ENCODE peak calls at places on chromosomes 12 and 14, in eight cellular contexts. One of them, this sample, is unnamed. For H3K4me1 and H3K36me3, the result is how much of the 10 kb centered on the place peaks cover.

GRCh38 chr14:92649934-92650545 is 98.4 kb downstream of the LGMN start:
- DNase-seq in psoas muscle: peak
- DNase-seq in left ventricle myocardium inferior: peak
- DNase-seq in SJSA1: no peak
- DNase-seq in hepatocyte: no peak
- DNase-seq in GM23248: peak
- DNase-seq in effector memory CD4-positive, alpha-beta T cell: no peak
- DNase-seq in cardiac muscle cell: no peak
- DNase-seq in this sample: peak

GRCh38 chr12:64187794-64188193 is 34.3 kb downstream of the KICS2 start:
- DNase-seq in GM23248: no peak
- DNase-seq in psoas muscle: no peak
- DNase-seq in SJSA1: peak
- DNase-seq in left ventricle myocardium inferior: no peak
- DNase-seq in effector memory CD4-positive, alpha-beta T cell: no peak
- DNase-seq in cardiac muscle cell: no peak
- DNase-seq in hepatocyte: no peak
- DNase-seq in this sample: no peak

GRCh38 chr12:108239378-108239777 is 99.7 kb downstream of the CMKLR1 start:
- DNase-seq in GM23248: no peak
- DNase-seq in psoas muscle: no peak
- DNase-seq in left ventricle myocardium inferior: no peak
- DNase-seq in cardiac muscle cell: no peak
- DNase-seq in hepatocyte: no peak
- DNase-seq in effector memory CD4-positive, alpha-beta T cell: no peak
- DNase-seq in SJSA1: no peak
- DNase-seq in this sample: no peak

GRCh38 chr14:78253986-78254385 is 83.8 kb downstream of the NRXN3 start:
- DNase-seq in left ventricle myocardium inferior: no peak
- DNase-seq in hepatocyte: no peak
- DNase-seq in GM23248: peak
- DNase-seq in psoas muscle: no peak
- DNase-seq in effector memory CD4-positive, alpha-beta T cell: no peak
- DNase-seq in cardiac muscle cell: no peak
- DNase-seq in SJSA1: peak
- DNase-seq in this sample: no peak

GRCh38 chr14:99024926-99025325 is 247.1 kb downstream of the BCL11B start:
- DNase-seq in left ventricle myocardium inferior: no peak
- DNase-seq in hepatocyte: no peak
- DNase-seq in cardiac muscle cell: no peak
- DNase-seq in SJSA1: no peak
- DNase-seq in GM23248: no peak
- DNase-seq in effector memory CD4-positive, alpha-beta T cell: no peak
- DNase-seq in psoas muscle: no peak
- DNase-seq in this sample: no peak

GRCh38 chr14:95157987-95158712 is 821 bp upstream of the DICER1 start:
- DNase-seq in hepatocyte: no peak
- DNase-seq in SJSA1: no peak
- DNase-seq in effector memory CD4-positive, alpha-beta T cell: no peak
- DNase-seq in GM23248: peak
- DNase-seq in cardiac muscle cell: no peak
- DNase-seq in psoas muscle: no peak
- DNase-seq in left ventricle myocardium inferior: no peak
- DNase-seq in this sample: peak

GRCh38 chr14:104688755-104689619 is at the start of gene INF2:
- DNase-seq in hepatocyte: peak
- DNase-seq in psoas muscle: peak
- DNase-seq in left ventricle myocardium inferior: peak
- DNase-seq in GM23248: peak
- DNase-seq in SJSA1: peak
- DNase-seq in effector memory CD4-positive, alpha-beta T cell: no peak
- DNase-seq in cardiac muscle cell: peak
- DNase-seq in this sample: peak

GRCh38 chr14:99393059-99393655 is 87.5 kb downstream of the SETD3 start:
- DNase-seq in cardiac muscle cell: peak
- DNase-seq in effector memory CD4-positive, alpha-beta T cell: no peak
- DNase-seq in SJSA1: peak
- DNase-seq in GM23248: peak
- DNase-seq in psoas muscle: no peak
- DNase-seq in hepatocyte: peak
- DNase-seq in left ventricle myocardium inferior: no peak
- DNase-seq in this sample: no peak

GRCh38 chr12:104578453-104578852 is 121.7 kb downstream of the CHST11 start:
- DNase-seq in left ventricle myocardium inferior: no peak
- DNase-seq in GM23248: peak
- DNase-seq in SJSA1: peak
- DNase-seq in cardiac muscle cell: no peak
- DNase-seq in effector memory CD4-positive, alpha-beta T cell: no peak
- DNase-seq in psoas muscle: no peak
- DNase-seq in hepatocyte: no peak
- DNase-seq in this sample: no peak

GRCh38 chr12:104576980-104577925 is 120.5 kb downstream of the CHST11 start:
- DNase-seq in psoas muscle: no peak
- DNase-seq in cardiac muscle cell: no peak
- DNase-seq in SJSA1: no peak
- DNase-seq in GM23248: peak
- DNase-seq in hepatocyte: no peak
- DNase-seq in effector memory CD4-positive, alpha-beta T cell: no peak
- DNase-seq in left ventricle myocardium inferior: no peak
- DNase-seq in this sample: no peak

GRCh38 chr12:104581000-104581570 is 124.3 kb downstream of the CHST11 start:
- DNase-seq in GM23248: no peak
- DNase-seq in cardiac muscle cell: no peak
- DNase-seq in left ventricle myocardium inferior: no peak
- DNase-seq in effector memory CD4-positive, alpha-beta T cell: no peak
- DNase-seq in hepatocyte: no peak
- DNase-seq in SJSA1: no peak
- DNase-seq in psoas muscle: no peak
- DNase-seq in this sample: no peak

GRCh38 chr12:104582739-104583138 is 126.0 kb downstream of the CHST11 start:
- DNase-seq in cardiac muscle cell: no peak
- DNase-seq in SJSA1: no peak
- DNase-seq in hepatocyte: no peak
- DNase-seq in effector memory CD4-positive, alpha-beta T cell: no peak
- DNase-seq in GM23248: no peak
- DNase-seq in psoas muscle: no peak
- DNase-seq in left ventricle myocardium inferior: no peak
- DNase-seq in this sample: no peak

GRCh38 chr12:104579716-104580495 is 123.2 kb downstream of the CHST11 start:
- DNase-seq in hepatocyte: no peak
- DNase-seq in GM23248: peak
- DNase-seq in cardiac muscle cell: no peak
- DNase-seq in psoas muscle: no peak
- DNase-seq in left ventricle myocardium inferior: no peak
- DNase-seq in SJSA1: no peak
- DNase-seq in effector memory CD4-positive, alpha-beta T cell: no peak
- DNase-seq in this sample: no peak
- H3K4me1 ChIP-seq in hepatocyte: under half
- H3K4me1 ChIP-seq in GM23248: under half
- H3K4me1 ChIP-seq in cardiac muscle cell: under half
- H3K4me1 ChIP-seq in psoas muscle: under half
- H3K4me1 ChIP-seq in left ventricle myocardium inferior: under half
- H3K4me1 ChIP-seq in SJSA1: under half
- H3K4me1 ChIP-seq in effector memory CD4-positive, alpha-beta T cell: under half
- H3K4me1 ChIP-seq in this sample: under half

GRCh38 chr12:124370384-124370783 is 75.5 kb downstream of the RFLNA start:
- DNase-seq in effector memory CD4-positive, alpha-beta T cell: no peak
- DNase-seq in GM23248: no peak
- DNase-seq in cardiac muscle cell: no peak
- DNase-seq in psoas muscle: no peak
- DNase-seq in left ventricle myocardium inferior: no peak
- DNase-seq in hepatocyte: no peak
- DNase-seq in SJSA1: no peak
- DNase-seq in this sample: no peak

GRCh38 chr12:124370851-124371250 is 76.0 kb downstream of the RFLNA start:
- DNase-seq in SJSA1: no peak
- DNase-seq in hepatocyte: no peak
- DNase-seq in GM23248: no peak
- DNase-seq in effector memory CD4-positive, alpha-beta T cell: no peak
- DNase-seq in left ventricle myocardium inferior: no peak
- DNase-seq in cardiac muscle cell: no peak
- DNase-seq in psoas muscle: no peak
- DNase-seq in this sample: no peak

GRCh38 chr12:124369901-124370378 is 75.0 kb downstream of the RFLNA start:
- DNase-seq in SJSA1: no peak
- DNase-seq in GM23248: no peak
- DNase-seq in left ventricle myocardium inferior: no peak
- DNase-seq in cardiac muscle cell: no peak
- DNase-seq in effector memory CD4-positive, alpha-beta T cell: no peak
- DNase-seq in hepatocyte: no peak
- DNase-seq in psoas muscle: no peak
- DNase-seq in this sample: no peak

GRCh38 chr12:124369055-124369900 is 74.4 kb downstream of the RFLNA start:
- DNase-seq in psoas muscle: peak
- DNase-seq in left ventricle myocardium inferior: peak
- DNase-seq in GM23248: peak
- DNase-seq in SJSA1: peak
- DNase-seq in effector memory CD4-positive, alpha-beta T cell: no peak
- DNase-seq in hepatocyte: peak
- DNase-seq in cardiac muscle cell: no peak
- DNase-seq in this sample: peak

DNA sequence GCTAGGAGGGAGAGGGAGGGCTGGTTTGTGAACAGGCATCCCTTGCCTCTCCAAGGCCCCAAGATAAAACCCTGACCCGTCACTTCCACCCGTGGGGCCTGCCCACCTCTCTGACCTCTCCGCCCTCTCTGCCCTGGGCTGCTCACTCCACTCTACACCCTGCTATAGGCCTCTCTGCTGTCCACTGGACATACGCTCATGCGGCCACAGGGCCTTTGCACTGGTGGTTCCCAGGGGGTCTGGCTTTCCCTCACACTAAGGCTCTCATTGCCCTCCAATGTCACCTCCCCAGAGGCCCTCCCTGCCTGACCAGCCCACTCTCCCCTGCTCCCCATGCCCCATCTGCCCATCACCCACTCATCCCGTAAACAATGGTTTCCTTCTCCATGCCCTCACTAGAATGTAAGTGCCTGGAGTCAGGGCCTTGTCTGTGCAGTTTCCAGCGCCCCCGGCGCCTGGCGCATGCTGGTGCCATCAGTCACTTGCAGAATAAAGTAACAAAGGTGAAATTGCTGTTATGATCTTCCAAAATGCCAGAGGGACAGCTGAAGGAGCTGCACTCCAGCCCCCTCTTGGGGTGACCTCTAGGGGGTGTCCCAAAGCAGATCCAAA is 73.6 kb downstream of the RFLNA start:
- DNase-seq in effector memory CD4-positive, alpha-beta T cell: no peak
- DNase-seq in cardiac muscle cell: no peak
- DNase-seq in psoas muscle: no peak
- DNase-seq in SJSA1: no peak
- DNase-seq in left ventricle myocardium inferior: no peak
- DNase-seq in GM23248: no peak
- DNase-seq in hepatocyte: no peak
- DNase-seq in this sample: no peak
- H3K36me3 ChIP-seq in effector memory CD4-positive, alpha-beta T cell: under half
- H3K36me3 ChIP-seq in cardiac muscle cell: under half
- H3K36me3 ChIP-seq in psoas muscle: under half
- H3K36me3 ChIP-seq in SJSA1: half or more
- H3K36me3 ChIP-seq in left ventricle myocardium inferior: under half
- H3K36me3 ChIP-seq in GM23248: under half
- H3K36me3 ChIP-seq in hepatocyte: under half
- H3K36me3 ChIP-seq in this sample: under half

DNA sequence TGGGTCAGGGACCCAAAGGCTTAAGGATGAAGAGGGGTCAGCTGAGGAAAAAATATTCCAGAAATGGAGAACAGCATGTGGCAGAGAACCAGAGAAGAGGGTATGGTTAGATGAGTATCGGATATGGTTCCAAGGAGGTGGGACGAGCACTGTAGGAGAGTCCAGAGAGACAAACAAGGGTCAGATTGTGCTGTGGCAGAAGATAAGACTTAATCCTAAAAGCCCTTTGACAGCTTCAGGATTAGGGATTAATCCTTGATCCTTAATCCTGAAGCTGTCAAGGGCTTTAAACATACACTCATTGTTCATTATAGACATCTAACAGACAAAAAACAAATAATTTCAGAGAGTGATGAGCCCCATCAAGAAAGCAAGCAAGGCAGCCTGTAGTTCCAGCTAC is 124.0 kb downstream of the SPTSSA start:
- DNase-seq in SJSA1: no peak
- DNase-seq in effector memory CD4-positive, alpha-beta T cell: no peak
- DNase-seq in GM23248: no peak
- DNase-seq in hepatocyte: no peak
- DNase-seq in left ventricle myocardium inferior: no peak
- DNase-seq in cardiac muscle cell: no peak
- DNase-seq in psoas muscle: no peak
- DNase-seq in this sample: no peak
- H3K4me1 ChIP-seq in SJSA1: under half
- H3K4me1 ChIP-seq in effector memory CD4-positive, alpha-beta T cell: under half
- H3K4me1 ChIP-seq in GM23248: under half
- H3K4me1 ChIP-seq in hepatocyte: under half
- H3K4me1 ChIP-seq in left ventricle myocardium inferior: under half
- H3K4me1 ChIP-seq in cardiac muscle cell: under half
- H3K4me1 ChIP-seq in psoas muscle: under half
- H3K4me1 ChIP-seq in this sample: under half

GRCh38 chr14:70333703-70334102 is 25.8 kb downstream of the COX16 start:
- DNase-seq in left ventricle myocardium inferior: no peak
- DNase-seq in psoas muscle: no peak
- DNase-seq in SJSA1: no peak
- DNase-seq in effector memory CD4-positive, alpha-beta T cell: no peak
- DNase-seq in cardiac muscle cell: no peak
- DNase-seq in hepatocyte: no peak
- DNase-seq in GM23248: no peak
- DNase-seq in this sample: no peak

GRCh38 chr14:70332015-70332414 is 27.5 kb downstream of the COX16 start:
- DNase-seq in hepatocyte: no peak
- DNase-seq in effector memory CD4-positive, alpha-beta T cell: no peak
- DNase-seq in cardiac muscle cell: no peak
- DNase-seq in psoas muscle: no peak
- DNase-seq in SJSA1: no peak
- DNase-seq in left ventricle myocardium inferior: no peak
- DNase-seq in GM23248: no peak
- DNase-seq in this sample: no peak

GRCh38 chr14:70338550-70338949 is 20.9 kb downstream of the COX16 start:
- DNase-seq in cardiac muscle cell: no peak
- DNase-seq in GM23248: no peak
- DNase-seq in SJSA1: no peak
- DNase-seq in hepatocyte: no peak
- DNase-seq in effector memory CD4-positive, alpha-beta T cell: no peak
- DNase-seq in left ventricle myocardium inferior: no peak
- DNase-seq in psoas muscle: no peak
- DNase-seq in this sample: no peak

GRCh38 chr14:70330596-70330995 is 28.9 kb downstream of the COX16 start:
- DNase-seq in left ventricle myocardium inferior: no peak
- DNase-seq in SJSA1: no peak
- DNase-seq in GM23248: no peak
- DNase-seq in cardiac muscle cell: no peak
- DNase-seq in hepatocyte: no peak
- DNase-seq in effector memory CD4-positive, alpha-beta T cell: no peak
- DNase-seq in psoas muscle: no peak
- DNase-seq in this sample: no peak

DNA sequence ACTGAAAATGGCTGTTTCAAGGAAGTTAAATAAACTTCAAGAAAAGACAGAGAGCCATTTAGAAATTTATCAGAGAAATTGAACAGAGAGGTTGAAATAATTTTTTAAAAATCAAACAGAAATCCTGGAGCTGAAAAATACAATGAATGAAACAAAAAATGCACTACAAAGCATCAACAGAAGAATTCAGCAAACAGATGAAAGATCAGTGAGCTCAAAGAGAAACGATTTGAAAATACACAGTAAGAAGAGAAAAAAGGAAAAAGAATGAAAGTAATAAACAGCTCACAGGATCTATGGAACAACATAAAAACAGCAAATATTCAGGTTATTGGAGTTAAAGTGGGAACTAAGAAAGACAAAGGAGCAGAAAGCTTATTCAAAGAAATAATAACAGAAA is 26.2 kb downstream of the COX16 start:
- DNase-seq in cardiac muscle cell: no peak
- DNase-seq in hepatocyte: no peak
- DNase-seq in SJSA1: no peak
- DNase-seq in effector memory CD4-positive, alpha-beta T cell: no peak
- DNase-seq in left ventricle myocardium inferior: no peak
- DNase-seq in psoas muscle: no peak
- DNase-seq in GM23248: no peak
- DNase-seq in this sample: no peak
- H3K36me3 ChIP-seq in cardiac muscle cell: under half
- H3K36me3 ChIP-seq in hepatocyte: under half
- H3K36me3 ChIP-seq in SJSA1: under half
- H3K36me3 ChIP-seq in effector memory CD4-positive, alpha-beta T cell: under half
- H3K36me3 ChIP-seq in left ventricle myocardium inferior: under half
- H3K36me3 ChIP-seq in psoas muscle: under half
- H3K36me3 ChIP-seq in GM23248: under half
- H3K36me3 ChIP-seq in this sample: under half